ENCODE peak calls at places on chromosomes 4 and X, in nine cellular contexts. P, J, Q, C, U, E, G, S and A are unnamed samples. For H3K9me3 and H3K4me1, the result is how much of the 10 kb centered on the place peaks cover.

GRCh38 chrX:40095588-40096394 is 2.0 kb downstream of the BCOR start:
- DNase-seq in P (no peak), J (peak), Q (peak), C (no peak), U (no peak), E (no peak), G (no peak), S (peak), A (no peak)

GRCh38 chr4:86366920-86367319 is 7.1 kb upstream of the MAPK10 start:
- DNase-seq in P (no peak), J (no peak), Q (no peak), C (no peak), U (no peak), E (no peak), G (no peak), S (no peak), A (no peak)

GRCh38 chr4:25019501-25019900 is 11.2 kb downstream of the LGI2 start:
- DNase-seq in P (no peak), J (no peak), Q (no peak), C (no peak), U (no peak), E (no peak), G (no peak), S (no peak), A (no peak)

GRCh38 chr4:75985116-75985515 is 5.6 kb downstream of the SDAD1 start:
- DNase-seq in P (no peak), J (no peak), Q (no peak), C (no peak), U (no peak), E (no peak), G (peak), S (no peak), A (no peak)

GRCh38 chr4:124415206-124415605 is 297.3 kb downstream of the ANKRD50 start:
- DNase-seq in P (no peak), J (no peak), Q (no peak), C (no peak), U (no peak), E (no peak), G (peak), S (no peak), A (no peak)

GRCh38 chrX:53682885-53683555 is 3.5 kb downstream of the HUWE1 start:
- DNase-seq in P (peak), J (no peak), Q (peak), C (no peak), U (no peak), E (peak), G (peak), S (peak), A (no peak)

GRCh38 chr4:76087007-76087769 is 12.7 kb downstream of the ART3 start:
- DNase-seq in P (peak), J (peak), Q (peak), C (no peak), U (peak), E (peak), G (peak), S (peak), A (peak)

GRCh38 chrX:85004255-85004654 is 578 bp downstream of the APOOL start:
- DNase-seq in P (no peak), J (no peak), Q (no peak), C (no peak), U (no peak), E (no peak), G (peak), S (no peak), A (no peak)

GRCh38 chr4:15479089-15479912 is 9.6 kb downstream of the CC2D2A start:
- DNase-seq in P (peak), J (no peak), Q (peak), C (no peak), U (peak), E (peak), G (peak), S (peak), A (peak)

GRCh38 chr4:35521682-35522081 is 722.6 kb downstream of the ARAP2 start:
- DNase-seq in P (no peak), J (no peak), Q (no peak), C (no peak), U (no peak), E (no peak), G (no peak), S (no peak), A (no peak)

GRCh38 chrX:148530464-148531077 is 30.2 kb downstream of the AFF2 start:
- DNase-seq in P (no peak), J (no peak), Q (peak), C (no peak), U (no peak), E (no peak), G (peak), S (peak), A (no peak)

GRCh38 chr4:154490589-154491340 is 834 bp downstream of the DCHS2 start:
- DNase-seq in P (no peak), J (no peak), Q (peak), C (no peak), U (no peak), E (peak), G (no peak), S (no peak), A (peak)

GRCh38 chrX:87005885-87006284 is 511.7 kb upstream of the KLHL4 start:
- DNase-seq in P (no peak), J (no peak), Q (no peak), C (no peak), U (no peak), E (no peak), G (no peak), S (no peak), A (no peak)

GRCh38 chr4:156496797-156497196 is 474.8 kb downstream of the PDGFC start:
- DNase-seq in P (no peak), J (no peak), Q (no peak), C (no peak), U (no peak), E (no peak), G (peak), S (no peak), A (no peak)

GRCh38 chr4:119559044-119559647 is 69.5 kb downstream of the PDE5A start:
- DNase-seq in P (no peak), J (no peak), Q (peak), C (no peak), U (no peak), E (peak), G (peak), S (peak), A (no peak)

GRCh38 chr4:83214079-83214478 is 70.5 kb downstream of the COQ2 start:
- DNase-seq in P (no peak), J (no peak), Q (no peak), C (no peak), U (no peak), E (no peak), G (no peak), S (no peak), A (no peak)

GRCh38 chr4:186781032-186781917 is 57.6 kb upstream of the FAT1 start:
- DNase-seq in P (no peak), J (no peak), Q (peak), C (no peak), U (no peak), E (peak), G (peak), S (no peak), A (no peak)

GRCh38 chr4:73855406-73855805 is 2.3 kb downstream of the PF4V1 start:
- DNase-seq in P (no peak), J (no peak), Q (no peak), C (no peak), U (no peak), E (no peak), G (no peak), S (no peak), A (no peak)

GRCh38 chr4:78776729-78777555 is 792 bp downstream of the BMP2K start:
- DNase-seq in P (peak), J (peak), Q (peak), C (peak), U (peak), E (peak), G (peak), S (peak), A (peak)

GRCh38 chr4:124070688-124071484 is 641.6 kb downstream of the ANKRD50 start:
- DNase-seq in P (no peak), J (no peak), Q (no peak), C (no peak), U (no peak), E (no peak), G (no peak), S (no peak), A (no peak)

GRCh38 chr4:173332963-173333657 is 1.0 kb downstream of the HMGB2 start:
- DNase-seq in P (no peak), J (no peak), Q (no peak), C (no peak), U (no peak), E (no peak), G (no peak), S (peak), A (no peak)

GRCh38 chr4:56243107-56243506 is 144.2 kb downstream of the AASDH start:
- DNase-seq in P (no peak), J (no peak), Q (no peak), C (no peak), U (no peak), E (no peak), G (no peak), S (no peak), A (no peak)

GRCh38 chrX:23749576-23749975 is 6.5 kb upstream of the ACOT9 start:
- DNase-seq in P (no peak), J (no peak), Q (no peak), C (no peak), U (no peak), E (no peak), G (no peak), S (no peak), A (no peak)

GRCh38 chr4:17809667-17810066 is 890 bp downstream of the DCAF16 start:
- DNase-seq in P (no peak), J (no peak), Q (no peak), C (no peak), U (no peak), E (no peak), G (no peak), S (no peak), A (no peak)

GRCh38 chrX:110588853-110589252 is 206.8 kb downstream of the CHRDL1 start:
- DNase-seq in P (no peak), J (no peak), Q (peak), C (no peak), U (no peak), E (no peak), G (no peak), S (no peak), A (no peak)

GRCh38 chr4:10413177-10413576 is 44.0 kb downstream of the ZNF518B start:
- DNase-seq in P (no peak), J (no peak), Q (no peak), C (no peak), U (no peak), E (no peak), G (no peak), S (no peak), A (no peak)

GRCh38 chrX:71543316-71543715 is 10.4 kb downstream of the OGT start:
- DNase-seq in P (no peak), J (no peak), Q (peak), C (no peak), U (no peak), E (no peak), G (peak), S (no peak), A (no peak)

GRCh38 chr4:142645478-142646108 is 200.5 kb downstream of the INPP4B start:
- DNase-seq in P (peak), J (no peak), Q (no peak), C (no peak), U (no peak), E (peak), G (peak), S (peak), A (no peak)

GRCh38 chr4:16710198-16710597 is 188.2 kb downstream of the LDB2 start:
- DNase-seq in P (no peak), J (no peak), Q (no peak), C (no peak), U (no peak), E (no peak), G (no peak), S (no peak), A (no peak)

GRCh38 chrX:150616863-150617198 is 48.4 kb downstream of the MTM1 start:
- DNase-seq in P (no peak), J (no peak), Q (no peak), C (no peak), U (no peak), E (no peak), G (peak), S (no peak), A (no peak)

GRCh38 chrX:100407784-100408642 is 2.1 kb downstream of the PCDH19 start:
- DNase-seq in P (no peak), J (no peak), Q (no peak), C (no peak), U (no peak), E (peak), G (no peak), S (no peak), A (no peak)

GRCh38 chrX:71366674-71367256 is 608 bp downstream of the TAF1 start:
- DNase-seq in P (peak), J (peak), Q (peak), C (no peak), U (no peak), E (peak), G (no peak), S (peak), A (no peak)

GRCh38 chrX:44898411-44899221 is 25.6 kb downstream of the KDM6A start:
- DNase-seq in P (no peak), J (no peak), Q (no peak), C (no peak), U (peak), E (no peak), G (peak), S (peak), A (no peak)

GRCh38 chrX:65601530-65602281 is 65.7 kb upstream of the MSN start:
- DNase-seq in P (peak), J (peak), Q (peak), C (peak), U (peak), E (no peak), G (peak), S (peak), A (peak)

GRCh38 chr4:150355858-150356455 is 226.0 kb upstream of the MAB21L2 start:
- DNase-seq in P (no peak), J (no peak), Q (no peak), C (no peak), U (no peak), E (no peak), G (no peak), S (no peak), A (no peak)

GRCh38 chrX:39905946-39906345 is 191.8 kb downstream of the BCOR start:
- DNase-seq in P (no peak), J (no peak), Q (no peak), C (no peak), U (no peak), E (no peak), G (no peak), S (no peak), A (peak)

GRCh38 chrX:84188320-84188834 is 378 bp upstream of the RPS6KA6 start:
- DNase-seq in P (peak), J (peak), Q (peak), C (no peak), U (peak), E (peak), G (peak), S (peak), A (peak)

GRCh38 chr4:149140841-149141240 is 674.8 kb downstream of the IQCM start:
- DNase-seq in P (no peak), J (no peak), Q (no peak), C (no peak), U (no peak), E (no peak), G (no peak), S (no peak), A (no peak)

GRCh38 chr4:74055096-74055495 is 16.6 kb upstream of the CXCL3 start:
- DNase-seq in P (no peak), J (no peak), Q (no peak), C (no peak), U (no peak), E (no peak), G (no peak), S (no peak), A (no peak)

GRCh38 chrX:109732319-109732779 is 708 bp downstream of the ACSL4 start:
- DNase-seq in P (no peak), J (no peak), Q (peak), C (no peak), U (no peak), E (peak), G (peak), S (peak), A (no peak)

DNA sequence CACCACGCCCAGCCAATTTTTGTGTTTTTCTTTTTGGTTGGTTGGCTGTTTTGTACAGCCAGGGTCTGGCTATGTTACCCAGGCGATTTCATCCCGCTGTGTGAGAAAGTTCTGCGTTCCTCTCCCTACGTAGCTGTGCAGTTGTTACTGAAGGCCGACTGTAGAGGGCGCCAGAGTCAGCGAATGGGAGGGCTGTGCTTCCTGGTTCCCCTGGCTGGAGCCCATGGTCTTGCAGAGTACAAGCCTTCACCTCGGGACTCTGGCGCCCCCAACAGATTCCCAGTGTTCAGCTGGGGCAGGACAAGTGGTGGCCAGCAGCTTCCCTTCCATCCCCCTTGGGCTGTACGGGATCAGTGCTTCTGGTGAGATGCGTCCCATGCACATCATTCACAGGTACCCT is 5.6 kb upstream of the CT45A1 start:
- DNase-seq in P (no peak), J (no peak), Q (no peak), C (no peak), U (no peak), E (peak), G (no peak), S (peak), A (no peak)
- TF ChIP-seq CTCF in P (no peak), J (peak), Q (no peak), C (no peak), U (no peak), E (no peak), G (no peak), S (peak), A (no peak)

GRCh38 chrX:12554206-12554605 is 237.0 kb upstream of the PRPS2 start:
- DNase-seq in P (no peak), J (no peak), Q (no peak), C (no peak), U (no peak), E (no peak), G (no peak), S (no peak), A (no peak)
- H3K9me3 ChIP-seq in P (under half), J (under half), Q (under half), C (under half), U (under half), E (under half), G (under half), S (under half), A (under half)

GRCh38 chr4:138320856-138321255 is 78.7 kb upstream of the SLC7A11 start:
- DNase-seq in P (no peak), J (no peak), Q (no peak), C (no peak), U (no peak), E (no peak), G (no peak), S (no peak), A (no peak)
- H3K4me1 ChIP-seq in P (under half), J (under half), Q (under half), C (under half), U (under half), E (under half), G (under half), S (under half), A (under half)

GRCh38 chr4:176641237-176641636 is 151.5 kb downstream of the VEGFC start:
- DNase-seq in P (no peak), J (no peak), Q (no peak), C (no peak), U (no peak), E (no peak), G (peak), S (no peak), A (no peak)

GRCh38 chr4:176631611-176632010 is 161.1 kb downstream of the VEGFC start:
- DNase-seq in P (no peak), J (no peak), Q (no peak), C (no peak), U (no peak), E (no peak), G (no peak), S (no peak), A (no peak)

GRCh38 chr4:176638992-176639391 is 153.7 kb downstream of the VEGFC start:
- DNase-seq in P (no peak), J (no peak), Q (no peak), C (no peak), U (no peak), E (no peak), G (no peak), S (no peak), A (no peak)

GRCh38 chr4:176635372-176636261 is 157.1 kb downstream of the VEGFC start:
- DNase-seq in P (peak), J (no peak), Q (peak), C (no peak), U (no peak), E (no peak), G (peak), S (no peak), A (no peak)
- TF ChIP-seq CTCF in P (no peak), J (no peak), Q (no peak), C (no peak), U (no peak), E (no peak), G (peak), S (no peak), A (no peak)

DNA sequence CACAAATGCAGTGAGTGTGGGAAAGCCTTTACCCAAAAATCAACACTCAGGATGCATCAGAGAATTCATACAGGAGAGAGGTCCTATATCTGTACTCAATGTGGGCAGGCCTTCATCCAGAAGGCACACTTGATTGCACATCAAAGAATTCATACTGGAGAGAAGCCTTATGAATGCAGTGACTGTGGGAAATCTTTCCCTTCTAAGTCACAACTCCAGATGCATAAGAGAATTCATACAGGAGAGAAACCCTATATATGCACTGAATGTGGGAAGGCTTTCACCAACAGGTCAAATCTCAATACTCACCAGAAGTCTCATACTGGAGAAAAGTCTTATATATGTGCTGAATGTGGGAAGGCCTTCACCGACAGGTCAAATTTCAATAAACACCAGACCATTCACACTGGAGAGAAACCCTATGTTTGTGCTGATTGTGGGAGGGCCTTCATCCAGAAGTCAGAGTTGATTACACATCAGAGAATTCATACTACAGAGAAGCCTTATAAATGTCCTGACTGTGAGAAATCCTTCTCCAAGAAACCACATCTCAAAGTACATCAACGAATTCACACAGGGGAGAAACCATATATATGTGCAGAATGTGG is 79.3 kb downstream of the ZNF81 start:
- DNase-seq in P (no peak), J (no peak), Q (no peak), C (no peak), U (no peak), E (no peak), G (no peak), S (no peak), A (no peak)
- H3K9me3 ChIP-seq in P (under half), J (under half), Q (under half), C (under half), U (under half), E (under half), G (under half), S (under half), A (under half)